ENCODE peak calls at places on chromosome 15, in five cellular contexts. B is Peyer's patch, S is breast epithelium, F is suprapubic skin, R is thyroid gland. Q is an unnamed sample.

GRCh38 chr15:86892774-86893449 is 813.2 kb downstream of the AGBL1 start:
- DNase-seq in B (no peak), S (no peak), F (no peak), R (peak), Q (no peak)

GRCh38 chr15:89665449-89666146 is 10.3 kb upstream of the KIF7 start:
- DNase-seq in B (no peak), S (no peak), F (peak), R (peak), Q (peak)

GRCh38 chr15:64623347-64624024 is 151.9 kb downstream of the RBPMS2 start:
- DNase-seq in B (no peak), S (no peak), F (no peak), R (no peak), Q (no peak)

GRCh38 chr15:69957175-69957574 is 140.5 kb downstream of the TLE3 start:
- DNase-seq in B (no peak), S (no peak), F (no peak), R (no peak), Q (no peak)

GRCh38 chr15:38150794-38151193 is 101.8 kb upstream of the SPRED1 start:
- DNase-seq in B (no peak), S (no peak), F (no peak), R (no peak), Q (no peak)

GRCh38 chr15:95770191-95770590 is 560.3 kb upstream of the NR2F2 start:
- DNase-seq in B (no peak), S (no peak), F (no peak), R (no peak), Q (no peak)

GRCh38 chr15:39515765-39516164 is 65.1 kb upstream of the THBS1 start:
- DNase-seq in B (no peak), S (no peak), F (no peak), R (no peak), Q (no peak)

GRCh38 chr15:93089855-93090305 is 869 bp upstream of the RGMA start:
- DNase-seq in B (no peak), S (no peak), F (no peak), R (no peak), Q (no peak)

GRCh38 chr15:92579486-92579885 is 76.1 kb downstream of the FAM174B start:
- DNase-seq in B (no peak), S (no peak), F (no peak), R (no peak), Q (no peak)

GRCh38 chr15:83656192-83656591 is 2.3 kb downstream of the ADAMTSL3 start:
- DNase-seq in B (no peak), S (no peak), F (no peak), R (no peak), Q (no peak)

GRCh38 chr15:64014995-64015394 is 31.3 kb downstream of the DAPK2 start:
- DNase-seq in B (no peak), S (peak), F (no peak), R (peak), Q (no peak)

GRCh38 chr15:62770752-62771151 is 271.8 kb upstream of the TPM1 start:
- DNase-seq in B (no peak), S (no peak), F (no peak), R (no peak), Q (no peak)

GRCh38 chr15:77821188-77821958 is 188.7 kb upstream of the LINGO1 start:
- DNase-seq in B (peak), S (peak), F (no peak), R (peak), Q (peak)

GRCh38 chr15:55289573-55290360 is at the start of gene RAB27A:
- DNase-seq in B (peak), S (peak), F (peak), R (peak), Q (peak)

GRCh38 chr15:57525581-57525980 is 66.1 kb upstream of the MYZAP start:
- DNase-seq in B (no peak), S (no peak), F (no peak), R (no peak), Q (no peak)

GRCh38 chr15:77075528-77075927 is 4.6 kb upstream of the TSPAN3 start:
- DNase-seq in B (no peak), S (peak), F (no peak), R (no peak), Q (no peak)

GRCh38 chr15:68819451-68820204 is 1.1 kb downstream of the ANP32A start:
- DNase-seq in B (peak), S (peak), F (no peak), R (peak), Q (peak)
- TF ChIP-seq POLR2A in B (no peak), S (no peak), F (no peak), R (peak), Q (peak)

DNA sequence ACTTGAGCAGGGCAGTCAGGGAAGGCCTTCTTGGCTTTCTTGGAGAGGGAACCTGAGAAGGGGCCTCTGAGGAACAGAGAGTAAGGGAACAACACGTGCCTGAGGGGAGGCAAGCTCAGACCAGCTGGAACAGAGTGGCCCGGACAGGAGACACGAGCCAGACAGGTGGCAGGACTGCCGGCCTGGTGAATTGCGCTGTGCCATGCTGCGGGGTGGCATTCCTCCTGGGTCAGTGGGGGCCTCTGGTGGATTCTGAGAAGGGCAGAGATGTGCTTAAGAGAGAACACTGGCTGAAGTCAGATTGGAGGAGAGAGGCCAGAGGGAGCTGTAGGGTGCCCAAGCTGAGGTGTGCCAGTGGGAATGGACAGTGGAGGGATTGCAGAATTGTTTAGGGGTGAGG is 4.9 kb downstream of the CHAC1 start:
- DNase-seq in B (no peak), S (peak), F (no peak), R (peak), Q (no peak)
- TF ChIP-seq POLR2A in B (no peak), S (no peak), F (no peak), R (no peak), Q (no peak)

GRCh38 chr15:44713006-44713966 is 2.0 kb downstream of the B2M start:
- DNase-seq in B (no peak), S (no peak), F (no peak), R (no peak), Q (peak)

GRCh38 chr15:44716983-44717602 is 5.8 kb downstream of the B2M start:
- DNase-seq in B (no peak), S (no peak), F (no peak), R (no peak), Q (no peak)

GRCh38 chr15:44715142-44715796 is 4.0 kb downstream of the B2M start:
- DNase-seq in B (peak), S (no peak), F (no peak), R (no peak), Q (no peak)

GRCh38 chr15:44718180-44718926 is 7.0 kb downstream of the B2M start:
- DNase-seq in B (no peak), S (no peak), F (no peak), R (no peak), Q (no peak)

DNA sequence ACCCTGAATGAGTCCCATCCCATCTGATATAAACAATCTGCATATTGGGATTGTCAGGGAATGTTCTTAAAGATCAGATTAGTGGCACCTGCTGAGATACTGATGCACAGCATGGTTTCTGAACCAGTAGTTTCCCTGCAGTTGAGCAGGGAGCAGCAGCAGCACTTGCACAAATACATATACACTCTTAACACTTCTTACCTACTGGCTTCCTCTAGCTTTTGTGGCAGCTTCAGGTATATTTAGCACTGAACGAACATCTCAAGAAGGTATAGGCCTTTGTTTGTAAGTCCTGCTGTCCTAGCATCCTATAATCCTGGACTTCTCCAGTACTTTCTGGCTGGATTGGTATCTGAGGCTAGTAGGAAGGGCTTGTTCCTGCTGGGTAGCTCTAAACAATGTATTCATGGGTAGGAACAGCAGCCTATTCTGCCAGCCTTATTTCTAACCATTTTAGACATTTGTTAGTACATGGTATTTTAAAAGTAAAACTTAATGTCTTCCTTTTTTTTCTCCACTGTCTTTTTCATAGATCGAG is 4.5 kb downstream of the B2M start:
- DNase-seq in B (no peak), S (no peak), F (no peak), R (no peak), Q (no peak)
- TF ChIP-seq POLR2A in B (no peak), S (no peak), F (no peak), R (no peak), Q (no peak)

GRCh38 chr15:44706946-44707636 is 4.0 kb downstream of the PATL2 start:
- DNase-seq in B (no peak), S (no peak), F (no peak), R (no peak), Q (no peak)

GRCh38 chr15:44711089-44711355 is at the start of gene PATL2:
- DNase-seq in B (no peak), S (no peak), F (no peak), R (no peak), Q (no peak)

GRCh38 chr15:44711356-44712107 is at the start of gene B2M:
- DNase-seq in B (peak), S (peak), F (peak), R (peak), Q (peak)

GRCh38 chr15:44712108-44713005 is 1.0 kb downstream of the B2M start:
- DNase-seq in B (peak), S (peak), F (peak), R (peak), Q (peak)

GRCh38 chr15:44710236-44711088 is 661 bp downstream of the PATL2 start:
- DNase-seq in B (peak), S (no peak), F (no peak), R (no peak), Q (peak)
- TF ChIP-seq POLR2A in B (no peak), S (no peak), F (no peak), R (no peak), Q (no peak)

Q was measured in erythroblast.